ENCODE peak calls at places on chromosomes 4 and X, in seven cellular contexts. One of them, this sample, is unnamed.

GRCh38 chr4:5711479-5712184 is 631 bp downstream of the EVC start:
- DNase-seq in upper lobe of left lung: no peak
- DNase-seq in H1: no peak
- DNase-seq in substantia nigra: no peak
- DNase-seq in mammary epithelial cell: peak; percentile 34
- DNase-seq in colonic mucosa: no peak
- DNase-seq in tibial nerve: no peak
- DNase-seq in this sample: no peak

GRCh38 chr4:136927172-136927571 is 605.1 kb downstream of the PCDH18 start:
- DNase-seq in upper lobe of left lung: no peak
- DNase-seq in H1: no peak
- DNase-seq in substantia nigra: no peak
- DNase-seq in mammary epithelial cell: peak; percentile 14
- DNase-seq in colonic mucosa: no peak
- DNase-seq in tibial nerve: no peak
- DNase-seq in this sample: no peak

GRCh38 chrX:44314259-44314734 is 29.2 kb downstream of the EFHC2 start:
- DNase-seq in upper lobe of left lung: no peak
- DNase-seq in H1: no peak
- DNase-seq in substantia nigra: no peak
- DNase-seq in mammary epithelial cell: peak; percentile 6
- DNase-seq in colonic mucosa: peak; percentile 31
- DNase-seq in tibial nerve: no peak
- DNase-seq in this sample: peak; percentile 68

GRCh38 chr4:169657470-169658107 is 37.2 kb downstream of the CLCN3 start:
- DNase-seq in upper lobe of left lung: no peak
- DNase-seq in H1: no peak
- DNase-seq in substantia nigra: no peak
- DNase-seq in mammary epithelial cell: no peak
- DNase-seq in colonic mucosa: no peak
- DNase-seq in tibial nerve: no peak
- DNase-seq in this sample: no peak

GRCh38 chr4:848307-848691 is 22.4 kb upstream of the CPLX1 start:
- DNase-seq in upper lobe of left lung: peak; percentile 61
- DNase-seq in H1: no peak
- DNase-seq in substantia nigra: no peak
- DNase-seq in mammary epithelial cell: no peak
- DNase-seq in colonic mucosa: no peak
- DNase-seq in tibial nerve: no peak
- DNase-seq in this sample: no peak

GRCh38 chr4:128387600-128388351 is 100.2 kb upstream of the PGRMC2 start:
- DNase-seq in upper lobe of left lung: no peak
- DNase-seq in H1: no peak
- DNase-seq in substantia nigra: no peak
- DNase-seq in mammary epithelial cell: peak; percentile 58
- DNase-seq in colonic mucosa: no peak
- DNase-seq in tibial nerve: no peak
- DNase-seq in this sample: no peak

GRCh38 chr4:73682508-73682907 is 57.9 kb upstream of the CXCL8 start:
- DNase-seq in upper lobe of left lung: no peak
- DNase-seq in H1: no peak
- DNase-seq in substantia nigra: no peak
- DNase-seq in mammary epithelial cell: peak; percentile 68
- DNase-seq in colonic mucosa: no peak
- DNase-seq in tibial nerve: no peak
- DNase-seq in this sample: no peak

GRCh38 chrX:84165716-84166115 is 22.3 kb downstream of the RPS6KA6 start:
- DNase-seq in upper lobe of left lung: no peak
- DNase-seq in H1: no peak
- DNase-seq in substantia nigra: no peak
- DNase-seq in mammary epithelial cell: no peak
- DNase-seq in colonic mucosa: no peak
- DNase-seq in tibial nerve: no peak
- DNase-seq in this sample: no peak

GRCh38 chr4:70892086-70892769 is 9.9 kb upstream of the MOB1B start:
- DNase-seq in upper lobe of left lung: no peak
- DNase-seq in H1: no peak
- DNase-seq in substantia nigra: no peak
- DNase-seq in mammary epithelial cell: no peak
- DNase-seq in colonic mucosa: peak; percentile 18
- DNase-seq in tibial nerve: peak; percentile 76
- DNase-seq in this sample: peak; percentile 34

GRCh38 chrX:15781964-15782711 is 8.1 kb upstream of the ZRSR2 start:
- DNase-seq in upper lobe of left lung: no peak
- DNase-seq in H1: no peak
- DNase-seq in substantia nigra: no peak
- DNase-seq in mammary epithelial cell: no peak
- DNase-seq in colonic mucosa: no peak
- DNase-seq in tibial nerve: no peak
- DNase-seq in this sample: no peak

GRCh38 chrX:118839334-118839958 is 15.8 kb downstream of the ZCCHC12 start:
- DNase-seq in upper lobe of left lung: peak; percentile 92
- DNase-seq in H1: peak; percentile 46
- DNase-seq in substantia nigra: peak; percentile 25
- DNase-seq in mammary epithelial cell: peak; percentile 26
- DNase-seq in colonic mucosa: peak; percentile 87
- DNase-seq in tibial nerve: peak; percentile 84
- DNase-seq in this sample: peak; percentile 80

GRCh38 chrX:2252331-2253065 is 248.3 kb downstream of the DHRSX start:
- DNase-seq in upper lobe of left lung: no peak
- DNase-seq in H1: no peak
- DNase-seq in substantia nigra: no peak
- DNase-seq in mammary epithelial cell: no peak
- DNase-seq in colonic mucosa: no peak
- DNase-seq in tibial nerve: no peak
- DNase-seq in this sample: no peak

GRCh38 chrX:22310779-22311178 is 38.1 kb downstream of the CBLL2 start:
- DNase-seq in upper lobe of left lung: no peak
- DNase-seq in H1: no peak
- DNase-seq in substantia nigra: no peak
- DNase-seq in mammary epithelial cell: peak; percentile 9
- DNase-seq in colonic mucosa: no peak
- DNase-seq in tibial nerve: no peak
- DNase-seq in this sample: no peak

GRCh38 chr4:154590329-154591006 is at the start of gene FGA:
- DNase-seq in upper lobe of left lung: no peak
- DNase-seq in H1: no peak
- DNase-seq in substantia nigra: no peak
- DNase-seq in mammary epithelial cell: no peak
- DNase-seq in colonic mucosa: peak; percentile 40
- DNase-seq in tibial nerve: no peak
- DNase-seq in this sample: no peak

GRCh38 chrX:35733879-35734278 is 64.3 kb upstream of the MAGEB16 start:
- DNase-seq in upper lobe of left lung: no peak
- DNase-seq in H1: no peak
- DNase-seq in substantia nigra: no peak
- DNase-seq in mammary epithelial cell: no peak
- DNase-seq in colonic mucosa: no peak
- DNase-seq in tibial nerve: no peak
- DNase-seq in this sample: no peak

GRCh38 chr4:38688676-38689355 is 24.8 kb downstream of the KLF3 start:
- DNase-seq in upper lobe of left lung: peak; percentile 52
- DNase-seq in H1: no peak
- DNase-seq in substantia nigra: no peak
- DNase-seq in mammary epithelial cell: no peak
- DNase-seq in colonic mucosa: no peak
- DNase-seq in tibial nerve: no peak
- DNase-seq in this sample: no peak

GRCh38 chrX:45758319-45758718 is 557.6 kb upstream of the DIPK2B start:
- DNase-seq in upper lobe of left lung: no peak
- DNase-seq in H1: no peak
- DNase-seq in substantia nigra: no peak
- DNase-seq in mammary epithelial cell: peak; percentile 89
- DNase-seq in colonic mucosa: no peak
- DNase-seq in tibial nerve: no peak
- DNase-seq in this sample: no peak

GRCh38 chrX:9278475-9279270 is 186.2 kb upstream of the TBL1X start:
- DNase-seq in upper lobe of left lung: no peak
- DNase-seq in H1: no peak
- DNase-seq in substantia nigra: no peak
- DNase-seq in mammary epithelial cell: no peak
- DNase-seq in colonic mucosa: no peak
- DNase-seq in tibial nerve: no peak
- DNase-seq in this sample: no peak

GRCh38 chrX:38985375-38985774 is 184.1 kb downstream of the MID1IP1 start:
- DNase-seq in upper lobe of left lung: no peak
- DNase-seq in H1: no peak
- DNase-seq in substantia nigra: no peak
- DNase-seq in mammary epithelial cell: no peak
- DNase-seq in colonic mucosa: no peak
- DNase-seq in tibial nerve: no peak
- DNase-seq in this sample: no peak

GRCh38 chr4:3869661-3870566 is 103.7 kb downstream of the ADRA2C start:
- DNase-seq in upper lobe of left lung: no peak
- DNase-seq in H1: no peak
- DNase-seq in substantia nigra: no peak
- DNase-seq in mammary epithelial cell: no peak
- DNase-seq in colonic mucosa: no peak
- DNase-seq in tibial nerve: no peak
- DNase-seq in this sample: no peak

GRCh38 chrX:14616301-14616700 is 87.0 kb downstream of the GLRA2 start:
- DNase-seq in upper lobe of left lung: no peak
- DNase-seq in H1: no peak
- DNase-seq in substantia nigra: no peak
- DNase-seq in mammary epithelial cell: no peak
- DNase-seq in colonic mucosa: no peak
- DNase-seq in tibial nerve: no peak
- DNase-seq in this sample: no peak

GRCh38 chrX:110992611-110993010 is 103.4 kb upstream of the PAK3 start:
- DNase-seq in upper lobe of left lung: no peak
- DNase-seq in H1: peak; percentile 21
- DNase-seq in substantia nigra: no peak
- DNase-seq in mammary epithelial cell: peak; percentile 20
- DNase-seq in colonic mucosa: peak; percentile 19
- DNase-seq in tibial nerve: no peak
- DNase-seq in this sample: no peak

GRCh38 chrX:72009731-72010130 is 99.1 kb downstream of the NHSL2 start:
- DNase-seq in upper lobe of left lung: no peak
- DNase-seq in H1: no peak
- DNase-seq in substantia nigra: no peak
- DNase-seq in mammary epithelial cell: no peak
- DNase-seq in colonic mucosa: no peak
- DNase-seq in tibial nerve: no peak
- DNase-seq in this sample: no peak
- H3K27ac ChIP-seq in upper lobe of left lung: no peak overlapping the region
- H3K27ac ChIP-seq in H1: no peak overlapping the region
- H3K27ac ChIP-seq in substantia nigra: no peak overlapping the region
- H3K27ac ChIP-seq in mammary epithelial cell: no peak overlapping the region
- H3K27ac ChIP-seq in colonic mucosa: no peak overlapping the region
- H3K27ac ChIP-seq in tibial nerve: no peak overlapping the region
- H3K27ac ChIP-seq in this sample: no peak overlapping the region

DNA sequence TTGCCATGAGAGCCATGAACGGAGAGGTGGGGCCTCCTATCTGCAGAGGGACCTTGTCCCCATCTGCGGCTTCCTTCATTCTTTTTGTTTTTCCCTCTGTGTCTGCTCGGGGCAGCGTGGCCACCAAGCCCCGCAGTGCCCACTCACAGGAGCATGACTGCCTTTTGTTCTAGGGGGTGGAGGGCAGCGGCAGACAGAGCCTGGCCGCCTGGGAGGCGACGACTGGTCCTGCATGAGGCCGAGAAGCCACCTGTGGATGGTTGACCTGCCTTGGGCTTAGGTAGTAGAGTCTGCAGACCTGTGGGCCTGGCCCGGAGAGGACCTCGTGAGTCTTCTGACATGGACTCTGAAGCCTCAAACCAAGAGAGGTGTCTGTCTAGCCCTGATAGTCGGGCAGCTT is 1.4 kb downstream of the RBM3 start:
- DNase-seq in upper lobe of left lung: peak; percentile 56
- DNase-seq in H1: no peak
- DNase-seq in substantia nigra: no peak
- DNase-seq in mammary epithelial cell: no peak
- DNase-seq in colonic mucosa: no peak
- DNase-seq in tibial nerve: no peak
- DNase-seq in this sample: no peak
- H3K27ac ChIP-seq in upper lobe of left lung: peak overlapping the region; percentile 99
- H3K27ac ChIP-seq in H1: no peak overlapping the region
- H3K27ac ChIP-seq in substantia nigra: no peak overlapping the region
- H3K27ac ChIP-seq in mammary epithelial cell: peak overlapping the region; percentile 85
- H3K27ac ChIP-seq in colonic mucosa: no peak overlapping the region
- H3K27ac ChIP-seq in tibial nerve: no peak overlapping the region
- H3K27ac ChIP-seq in this sample: peak overlapping the region; percentile 98

GRCh38 chr4:123162859-123163258 is 233.7 kb upstream of the SPRY1 start:
- DNase-seq in upper lobe of left lung: no peak
- DNase-seq in H1: no peak
- DNase-seq in substantia nigra: no peak
- DNase-seq in mammary epithelial cell: no peak
- DNase-seq in colonic mucosa: no peak
- DNase-seq in tibial nerve: no peak
- DNase-seq in this sample: no peak

GRCh38 chr4:123163501-123163900 is 233.1 kb upstream of the SPRY1 start:
- DNase-seq in upper lobe of left lung: no peak
- DNase-seq in H1: no peak
- DNase-seq in substantia nigra: no peak
- DNase-seq in mammary epithelial cell: peak; percentile 43
- DNase-seq in colonic mucosa: no peak
- DNase-seq in tibial nerve: no peak
- DNase-seq in this sample: no peak

GRCh38 chr4:123158576-123158975 is 236.2 kb upstream of the NUDT6 start:
- DNase-seq in upper lobe of left lung: no peak
- DNase-seq in H1: no peak
- DNase-seq in substantia nigra: no peak
- DNase-seq in mammary epithelial cell: peak; percentile 22
- DNase-seq in colonic mucosa: no peak
- DNase-seq in tibial nerve: no peak
- DNase-seq in this sample: no peak

GRCh38 chr4:123159479-123159878 is 237.1 kb upstream of the NUDT6 start:
- DNase-seq in upper lobe of left lung: no peak
- DNase-seq in H1: no peak
- DNase-seq in substantia nigra: no peak
- DNase-seq in mammary epithelial cell: no peak
- DNase-seq in colonic mucosa: no peak
- DNase-seq in tibial nerve: no peak
- DNase-seq in this sample: no peak
- H3K27ac ChIP-seq in upper lobe of left lung: no peak overlapping the region
- H3K27ac ChIP-seq in H1: no peak overlapping the region
- H3K27ac ChIP-seq in substantia nigra: no peak overlapping the region
- H3K27ac ChIP-seq in mammary epithelial cell: no peak overlapping the region
- H3K27ac ChIP-seq in colonic mucosa: no peak overlapping the region
- H3K27ac ChIP-seq in tibial nerve: no peak overlapping the region
- H3K27ac ChIP-seq in this sample: no peak overlapping the region

DNA sequence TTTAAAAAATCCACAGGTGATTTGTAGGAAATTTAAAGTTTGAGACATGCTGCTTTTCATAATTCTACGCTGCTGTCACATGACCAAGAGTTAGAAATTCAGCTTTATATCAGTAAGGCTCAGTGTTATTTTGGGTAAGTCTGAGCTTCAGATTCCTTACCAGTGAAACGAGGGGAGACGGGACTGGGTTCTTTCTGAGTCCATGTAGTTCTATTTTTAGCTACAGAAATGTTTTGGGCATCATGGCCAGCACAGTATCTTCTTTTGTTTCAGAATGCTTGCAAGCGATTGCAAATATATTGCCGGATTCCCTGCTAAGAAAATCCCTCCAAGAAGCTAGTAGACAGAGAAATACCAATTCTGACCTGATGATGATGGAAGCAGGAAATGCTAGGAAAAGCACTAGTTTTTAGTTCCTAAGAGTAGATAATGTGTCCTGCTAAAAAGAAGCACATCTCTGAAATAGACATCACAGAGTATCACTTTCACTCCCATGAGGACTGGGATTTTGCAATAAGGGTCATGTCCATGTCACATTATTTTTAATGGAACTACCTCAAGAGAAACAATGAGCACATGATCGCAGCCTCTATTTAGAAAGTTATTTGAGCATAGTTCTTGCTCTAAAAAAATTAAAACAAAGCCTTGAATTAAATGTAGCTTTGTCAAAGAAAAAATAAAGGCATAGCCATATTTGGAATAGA is 10.9 kb downstream of the ATP1B4 start:
- DNase-seq in upper lobe of left lung: no peak
- DNase-seq in H1: no peak
- DNase-seq in substantia nigra: no peak
- DNase-seq in mammary epithelial cell: no peak
- DNase-seq in colonic mucosa: no peak
- DNase-seq in tibial nerve: peak; percentile 53
- DNase-seq in this sample: no peak
- H3K27ac ChIP-seq in upper lobe of left lung: no peak overlapping the region
- H3K27ac ChIP-seq in H1: no peak overlapping the region
- H3K27ac ChIP-seq in substantia nigra: no peak overlapping the region
- H3K27ac ChIP-seq in mammary epithelial cell: no peak overlapping the region
- H3K27ac ChIP-seq in colonic mucosa: no peak overlapping the region
- H3K27ac ChIP-seq in tibial nerve: no peak overlapping the region
- H3K27ac ChIP-seq in this sample: peak overlapping the region; percentile 43